ENCODE peak calls at places on chromosomes 7 and 10, in five cellular contexts. Z is NCI-H2081, A is HAP-1, D is H9, G is cerebellar nuclear complex. O is an unnamed sample.
A peak's percentile ranks its signal among the peaks of the same experiment; 100 is the strongest.

GRCh38 chr7:77837966-77838365 is 39.4 kb downstream of the PHTF2 start:
- DNase-seq in Z (peak; percentile 51), A (no peak), D (no peak), G (no peak), O (no peak)

GRCh38 chr7:133871757-133872156 is 255.4 kb upstream of the LRGUK start:
- DNase-seq in A (no peak), G (no peak), Z (peak; percentile 16), D (no peak), O (no peak)

GRCh38 chr10:103767756-103768155 is 87.6 kb downstream of the SH3PXD2A start:
- DNase-seq in Z (no peak), G (no peak), D (no peak), A (no peak), O (no peak)

GRCh38 chr10:122548699-122549098 is 11.9 kb upstream of the DMBT1 start:
- DNase-seq in A (no peak), D (no peak), G (no peak), Z (no peak), O (no peak)

GRCh38 chr10:125611216-125611615 is 71.7 kb downstream of the TEX36 start:
- DNase-seq in A (no peak), G (no peak), D (no peak), Z (no peak), O (no peak)

GRCh38 chr10:86962981-86963310 is 4.5 kb downstream of the SNCG start:
- DNase-seq in D (no peak), G (no peak), A (no peak), Z (no peak), O (no peak)

GRCh38 chr10:50497758-50498157 is 126.0 kb downstream of the SGMS1 start:
- DNase-seq in D (no peak), Z (no peak), G (no peak), A (no peak), O (no peak)

GRCh38 chr7:130486963-130487324 is 4.9 kb upstream of the MEST start:
- DNase-seq in D (no peak), A (no peak), Z (no peak), G (no peak), O (no peak)

O was measured in sciatic nerve.